ENCODE peak calls at places on chromosome 13, in six cellular contexts. One of them, this sample, is unnamed.

GRCh38 chr13:113974304-113975281 is 717 bp upstream of the C13orf46 start:
- DNase-seq in HepG2: no peak
- DNase-seq in GM12878: no peak
- DNase-seq in endothelial cell of umbilical vein: no peak
- DNase-seq in K562: no peak
- DNase-seq in A549: no peak
- DNase-seq in this sample: no peak

GRCh38 chr13:72313546-72313945 is 413.9 kb downstream of the MZT1 start:
- DNase-seq in A549: no peak
- DNase-seq in HepG2: no peak
- DNase-seq in endothelial cell of umbilical vein: no peak
- DNase-seq in GM12878: no peak
- DNase-seq in K562: no peak
- DNase-seq in this sample: no peak

GRCh38 chr13:37443538-37443937 is 155.0 kb downstream of the POSTN start:
- DNase-seq in HepG2: no peak
- DNase-seq in K562: no peak
- DNase-seq in GM12878: no peak
- DNase-seq in endothelial cell of umbilical vein: no peak
- DNase-seq in A549: no peak
- DNase-seq in this sample: no peak

GRCh38 chr13:50678464-50679162 is 164.9 kb downstream of the DLEU7 start:
- DNase-seq in K562: no peak
- DNase-seq in A549: no peak
- DNase-seq in HepG2: no peak
- DNase-seq in endothelial cell of umbilical vein: no peak
- DNase-seq in GM12878: no peak
- DNase-seq in this sample: peak; percentile 73

GRCh38 chr13:85729296-85729695 is 69.9 kb downstream of the SLITRK6 start:
- DNase-seq in K562: no peak
- DNase-seq in GM12878: no peak
- DNase-seq in endothelial cell of umbilical vein: no peak
- DNase-seq in HepG2: no peak
- DNase-seq in A549: peak; percentile 4
- DNase-seq in this sample: no peak

GRCh38 chr13:109918179-109918651 is 131.8 kb upstream of the IRS2 start:
- DNase-seq in A549: no peak
- DNase-seq in K562: no peak
- DNase-seq in endothelial cell of umbilical vein: no peak
- DNase-seq in HepG2: no peak
- DNase-seq in GM12878: no peak
- DNase-seq in this sample: peak; percentile 11

GRCh38 chr13:87622921-87623320 is 48.2 kb upstream of the SLITRK5 start:
- DNase-seq in K562: no peak
- DNase-seq in A549: no peak
- DNase-seq in HepG2: no peak
- DNase-seq in endothelial cell of umbilical vein: no peak
- DNase-seq in GM12878: no peak
- DNase-seq in this sample: no peak

GRCh38 chr13:96091164-96091931 is 1.4 kb downstream of the HS6ST3 start:
- DNase-seq in GM12878: no peak
- DNase-seq in K562: no peak
- DNase-seq in HepG2: no peak
- DNase-seq in A549: no peak
- DNase-seq in endothelial cell of umbilical vein: peak; percentile 12
- DNase-seq in this sample: no peak

GRCh38 chr13:98801626-98802418 is 49.4 kb upstream of the SLC15A1 start:
- DNase-seq in K562: no peak
- DNase-seq in GM12878: no peak
- DNase-seq in A549: no peak
- DNase-seq in HepG2: no peak
- DNase-seq in endothelial cell of umbilical vein: no peak
- DNase-seq in this sample: no peak

GRCh38 chr13:74571811-74572210 is 437.6 kb upstream of the KLF12 start:
- DNase-seq in A549: no peak
- DNase-seq in endothelial cell of umbilical vein: no peak
- DNase-seq in K562: no peak
- DNase-seq in GM12878: no peak
- DNase-seq in HepG2: no peak
- DNase-seq in this sample: no peak

GRCh38 chr13:106755542-106755941 is 187.6 kb upstream of the ARGLU1 start:
- DNase-seq in HepG2: no peak
- DNase-seq in endothelial cell of umbilical vein: no peak
- DNase-seq in GM12878: no peak
- DNase-seq in A549: no peak
- DNase-seq in K562: no peak
- DNase-seq in this sample: no peak

DNA sequence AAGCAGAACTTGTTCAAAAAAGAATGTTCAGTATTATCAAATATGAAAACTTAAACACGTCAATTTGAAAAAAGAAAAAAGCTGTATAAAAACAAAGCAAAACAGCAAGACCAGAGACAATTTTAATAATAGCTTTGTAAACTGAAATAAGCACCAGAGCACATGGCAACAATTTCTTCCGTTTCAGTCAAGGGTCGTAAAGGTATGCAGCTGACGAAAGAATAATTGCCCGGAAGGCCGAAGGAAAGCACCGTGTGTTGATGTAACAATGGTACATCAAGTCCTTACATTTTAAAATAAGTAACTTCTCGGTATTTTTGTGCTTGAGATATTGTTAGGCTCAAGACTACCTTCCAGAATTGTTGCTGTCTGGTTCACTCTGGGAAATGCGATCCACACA is 1.7 kb downstream of the PROSER1 start:
- DNase-seq in GM12878: no peak
- DNase-seq in endothelial cell of umbilical vein: no peak
- DNase-seq in K562: no peak
- DNase-seq in HepG2: peak; percentile 25
- DNase-seq in A549: no peak
- DNase-seq in this sample: peak; percentile 63
- TF ChIP-seq MYC in GM12878: no peak
- TF ChIP-seq MYC in endothelial cell of umbilical vein: no peak
- TF ChIP-seq MYC in K562: no peak
- TF ChIP-seq MYC in HepG2: no peak
- TF ChIP-seq MYC in A549: no peak
- TF ChIP-seq MYC in this sample: peak; percentile 90

DNA sequence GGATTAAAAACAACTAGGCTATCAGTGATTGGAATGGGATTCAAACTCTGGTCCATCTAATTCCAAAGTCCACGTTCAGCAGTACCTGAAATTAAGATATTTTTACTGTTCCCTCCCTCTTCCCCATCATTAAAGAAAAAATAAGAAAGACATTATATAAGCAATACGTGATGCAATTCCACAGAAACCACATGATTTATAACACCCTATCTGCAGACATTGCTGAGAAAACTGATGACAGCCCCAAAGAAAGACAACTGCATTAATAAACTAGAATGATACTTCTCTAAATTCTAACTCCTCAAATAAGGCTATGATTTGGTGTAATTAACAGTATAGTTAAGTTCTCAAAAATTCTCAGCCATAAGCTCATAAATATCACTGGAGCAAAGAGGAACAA is 19.1 kb downstream of the LNX2 start:
- DNase-seq in GM12878: no peak
- DNase-seq in K562: no peak
- DNase-seq in endothelial cell of umbilical vein: no peak
- DNase-seq in A549: no peak
- DNase-seq in HepG2: no peak
- DNase-seq in this sample: no peak
- TF ChIP-seq MYC in GM12878: no peak
- TF ChIP-seq MYC in K562: no peak
- TF ChIP-seq MYC in endothelial cell of umbilical vein: no peak
- TF ChIP-seq MYC in A549: no peak
- TF ChIP-seq MYC in HepG2: no peak
- TF ChIP-seq MYC in this sample: no peak

DNA sequence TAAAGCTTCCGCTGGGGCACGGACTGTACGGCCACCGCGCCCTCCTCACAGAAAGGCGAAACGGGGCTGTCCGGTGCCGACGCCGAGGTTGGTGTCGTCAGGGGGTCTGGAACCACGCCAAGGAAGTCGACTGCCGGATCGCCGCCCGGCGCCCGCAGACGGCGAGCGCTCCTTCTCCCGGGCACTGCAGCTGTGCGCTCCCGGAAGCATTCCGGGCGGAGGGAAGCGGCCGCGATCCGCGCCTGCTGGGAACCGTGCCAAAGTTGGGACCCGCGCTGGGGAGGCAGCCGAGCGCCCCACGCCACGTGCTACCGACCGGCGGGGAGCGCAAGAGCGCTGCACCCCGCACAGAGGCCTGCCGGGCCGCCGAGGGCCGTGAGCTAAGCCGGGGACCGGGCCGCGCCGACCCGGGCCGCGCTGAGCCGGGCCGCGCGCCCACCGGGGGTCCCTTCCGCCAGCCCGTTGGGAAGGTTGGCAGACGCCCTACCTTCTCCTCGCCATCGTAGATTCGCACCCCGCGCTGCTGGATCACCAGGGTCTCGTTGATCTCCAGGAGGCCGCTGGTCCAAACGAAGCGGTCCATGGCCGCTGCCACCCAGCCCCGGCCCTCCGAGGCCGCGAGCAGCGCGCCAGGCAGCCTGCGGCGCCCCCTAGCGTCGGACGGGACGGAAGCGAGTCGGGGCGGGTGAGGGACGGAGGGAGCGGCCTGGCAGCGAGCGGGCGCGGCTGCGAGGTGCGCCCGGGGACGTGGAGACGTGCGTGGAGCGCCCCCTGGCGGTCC is at the start of gene VPS36:
- DNase-seq in A549: peak; percentile 91
- DNase-seq in HepG2: peak; percentile 83
- DNase-seq in K562: peak; percentile 80
- DNase-seq in endothelial cell of umbilical vein: peak; percentile 93
- DNase-seq in GM12878: peak; percentile 72
- DNase-seq in this sample: peak; percentile 97
- TF ChIP-seq MYC in A549: no peak
- TF ChIP-seq MYC in HepG2: peak; percentile 95
- TF ChIP-seq MYC in K562: no peak
- TF ChIP-seq MYC in endothelial cell of umbilical vein: peak; percentile 79
- TF ChIP-seq MYC in GM12878: peak; percentile 62
- TF ChIP-seq MYC in this sample: peak; percentile 94

GRCh38 chr13:58630794-58631193 is 999.2 kb downstream of the PCDH17 start:
- DNase-seq in HepG2: no peak
- DNase-seq in GM12878: no peak
- DNase-seq in endothelial cell of umbilical vein: no peak
- DNase-seq in A549: no peak
- DNase-seq in K562: no peak
- DNase-seq in this sample: no peak
- TF ChIP-seq MYC in HepG2: no peak
- TF ChIP-seq MYC in GM12878: no peak
- TF ChIP-seq MYC in endothelial cell of umbilical vein: no peak
- TF ChIP-seq MYC in A549: no peak
- TF ChIP-seq MYC in K562: no peak
- TF ChIP-seq MYC in this sample: no peak

DNA sequence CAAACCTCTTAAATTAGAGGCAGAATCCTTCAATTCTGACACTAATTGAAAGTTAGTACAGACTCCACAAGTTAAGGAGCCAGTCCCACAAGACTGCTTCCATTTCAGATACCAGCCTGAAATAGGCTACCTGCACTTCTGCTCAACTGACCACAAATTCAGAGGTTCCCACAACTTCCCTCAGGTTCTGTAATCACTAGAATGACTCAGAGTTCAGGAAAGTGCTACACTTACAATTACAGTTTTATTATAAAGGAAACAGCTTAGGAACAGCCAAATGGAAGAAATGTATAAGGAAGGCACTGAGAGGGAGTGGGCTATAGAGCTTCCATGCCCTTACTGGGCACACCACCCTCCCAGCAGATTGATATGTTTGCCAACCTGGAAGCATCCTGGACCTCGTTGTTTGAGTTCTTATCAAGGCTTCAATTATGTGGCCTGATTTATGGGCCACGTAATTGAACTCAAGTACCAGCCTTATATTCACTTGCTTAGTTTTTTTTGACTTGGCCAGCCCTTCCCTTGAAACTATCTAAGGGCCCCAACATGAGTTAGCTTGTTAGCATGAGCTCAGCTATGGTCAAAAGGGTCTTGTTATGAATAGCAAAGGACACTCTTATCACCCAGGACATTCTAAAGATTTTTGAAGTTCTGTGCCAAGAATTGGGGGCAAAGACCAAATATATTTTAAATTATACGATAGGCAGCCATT is 25.9 kb downstream of the NBEA start:
- DNase-seq in GM12878: no peak
- DNase-seq in HepG2: no peak
- DNase-seq in A549: no peak
- DNase-seq in K562: no peak
- DNase-seq in endothelial cell of umbilical vein: peak; percentile 42
- DNase-seq in this sample: no peak
- TF ChIP-seq MYC in GM12878: no peak
- TF ChIP-seq MYC in HepG2: no peak
- TF ChIP-seq MYC in A549: no peak
- TF ChIP-seq MYC in K562: no peak
- TF ChIP-seq MYC in endothelial cell of umbilical vein: no peak
- TF ChIP-seq MYC in this sample: no peak

GRCh38 chr13:103312467-103312866 is 246.2 kb upstream of the SLC10A2 start:
- DNase-seq in GM12878: no peak
- DNase-seq in HepG2: no peak
- DNase-seq in K562: no peak
- DNase-seq in endothelial cell of umbilical vein: no peak
- DNase-seq in A549: no peak
- DNase-seq in this sample: no peak

GRCh38 chr13:103303078-103303651 is 236.9 kb upstream of the SLC10A2 start:
- DNase-seq in A549: no peak
- DNase-seq in K562: no peak
- DNase-seq in GM12878: no peak
- DNase-seq in HepG2: no peak
- DNase-seq in endothelial cell of umbilical vein: no peak
- DNase-seq in this sample: no peak

GRCh38 chr13:103308700-103309099 is 242.5 kb upstream of the SLC10A2 start:
- DNase-seq in endothelial cell of umbilical vein: no peak
- DNase-seq in HepG2: no peak
- DNase-seq in A549: no peak
- DNase-seq in GM12878: no peak
- DNase-seq in K562: no peak
- DNase-seq in this sample: no peak
- TF ChIP-seq MYC in endothelial cell of umbilical vein: no peak
- TF ChIP-seq MYC in HepG2: no peak
- TF ChIP-seq MYC in A549: no peak
- TF ChIP-seq MYC in GM12878: no peak
- TF ChIP-seq MYC in K562: no peak
- TF ChIP-seq MYC in this sample: no peak

DNA sequence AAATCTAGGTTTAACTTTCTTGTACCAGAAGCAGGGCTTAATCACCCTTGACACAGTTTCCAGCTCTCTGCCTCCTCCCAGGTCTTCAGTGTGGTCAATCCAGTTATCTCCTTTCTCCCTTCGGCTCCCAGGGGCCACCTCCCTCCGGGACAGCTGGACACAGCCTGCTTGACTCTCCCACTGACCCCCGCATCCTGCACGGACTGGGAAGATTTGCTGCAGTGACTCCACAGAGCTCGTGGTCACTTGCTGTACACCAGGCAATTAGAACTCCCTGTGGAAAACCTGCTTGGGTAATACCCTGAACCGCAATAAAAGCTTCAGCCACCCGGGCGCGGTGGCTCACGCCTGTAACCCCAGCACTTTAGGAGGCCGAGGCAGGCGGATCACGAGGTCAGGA is 116.5 kb downstream of the NUFIP1 start:
- DNase-seq in GM12878: no peak
- DNase-seq in endothelial cell of umbilical vein: no peak
- DNase-seq in K562: no peak
- DNase-seq in HepG2: no peak
- DNase-seq in A549: no peak
- DNase-seq in this sample: peak; percentile 22
- TF ChIP-seq MYC in GM12878: no peak
- TF ChIP-seq MYC in endothelial cell of umbilical vein: no peak
- TF ChIP-seq MYC in K562: no peak
- TF ChIP-seq MYC in HepG2: no peak
- TF ChIP-seq MYC in A549: no peak
- TF ChIP-seq MYC in this sample: no peak

This sample was measured in NB4.